ENCODE peak calls at places on chromosomes 6 and 20, in ten cellular contexts. S is neural progenitor cell; D is CD8-positive, alpha-beta T cell; N is psoas muscle; W is GM12878; J is uterus; I is left lung; A is H1; M is gastrocnemius medialis; T is thoracic aorta. E is an unnamed sample.

GRCh38 chr6:148203281-148203925 is 139.2 kb upstream of the SASH1 start:
- DNase-seq in J (no peak), M (no peak), S (no peak), N (no peak), W (no peak), I (no peak), A (no peak), D (no peak), T (no peak), E (no peak)

GRCh38 chr6:125984311-125984710 is 2.0 kb upstream of the TRMT11 start:
- DNase-seq in M (no peak), J (no peak), W (no peak), I (no peak), T (no peak), A (no peak), S (no peak), N (no peak), D (no peak), E (no peak)

GRCh38 chr6:22221211-22221610 is 75.6 kb downstream of the PRL start:
- DNase-seq in N (no peak), S (no peak), T (no peak), I (no peak), W (no peak), D (no peak), J (no peak), M (no peak), A (no peak), E (no peak)

GRCh38 chr6:22079788-22080187 is 217.0 kb downstream of the PRL start:
- DNase-seq in W (no peak), M (no peak), I (no peak), S (no peak), T (no peak), A (no peak), N (no peak), D (no peak), J (no peak), E (no peak)

GRCh38 chr6:16850332-16851022 is 89.2 kb upstream of the ATXN1 start:
- DNase-seq in J (no peak), A (no peak), S (no peak), W (no peak), D (no peak), T (no peak), N (no peak), I (no peak), M (no peak), E (no peak)

GRCh38 chr20:1391640-1392442 is 1.0 kb downstream of the FKBP1A start:
- DNase-seq in S (peak; percentile 32), A (no peak), T (no peak), J (no peak), W (no peak), N (no peak), D (no peak), I (peak; percentile 43), M (no peak), E (peak; percentile 43)

GRCh38 chr6:112008482-112008881 is 45.4 kb upstream of the CCN6 start:
- DNase-seq in A (no peak), N (no peak), D (no peak), M (no peak), S (no peak), W (no peak), I (no peak), T (no peak), J (no peak), E (no peak)

GRCh38 chr6:52284131-52284459 is 447 bp downstream of the MCM3 start:
- DNase-seq in J (no peak), D (no peak), I (peak; percentile 49), W (no peak), T (no peak), M (no peak), S (peak; percentile 90), A (no peak), N (no peak), E (peak; percentile 71)

GRCh38 chr6:99991955-99992354 is 2.1 kb downstream of the MCHR2 start:
- DNase-seq in I (no peak), S (no peak), M (no peak), W (no peak), T (no peak), D (no peak), J (no peak), A (no peak), N (no peak), E (no peak)

GRCh38 chr6:73443555-73443954 is 8.5 kb downstream of the CGAS start:
- DNase-seq in T (no peak), W (no peak), M (no peak), N (no peak), J (no peak), A (no peak), I (no peak), D (no peak), S (no peak), E (no peak)

GRCh38 chr20:23190557-23190956 is 104.4 kb upstream of the CD93 start:
- DNase-seq in D (no peak), I (no peak), M (no peak), A (no peak), W (no peak), T (no peak), S (no peak), N (no peak), J (no peak), E (no peak)

GRCh38 chr6:37493047-37493995 is 6.4 kb downstream of the CCDC167 start:
- DNase-seq in A (no peak), N (no peak), J (no peak), T (no peak), S (no peak), M (no peak), I (no peak), W (no peak), D (no peak), E (no peak)

GRCh38 chr6:136791296-136792065 is 796 bp downstream of the MAP3K5 start:
- DNase-seq in M (peak; percentile 41), J (peak; percentile 53), S (peak; percentile 53), N (peak; percentile 66), T (peak; percentile 40), W (peak; percentile 89), I (peak; percentile 84), A (no peak), D (peak; percentile 46), E (peak; percentile 81)

GRCh38 chr20:47549671-47550070 is 48.0 kb downstream of the NCOA3 start:
- DNase-seq in W (no peak), I (no peak), J (no peak), N (no peak), S (no peak), T (no peak), M (no peak), D (no peak), A (no peak), E (no peak)

GRCh38 chr6:46528956-46529750 is 37.9 kb upstream of the RCAN2 start:
- DNase-seq in S (no peak), W (no peak), I (no peak), M (no peak), D (no peak), T (no peak), A (no peak), N (no peak), J (no peak), E (no peak)
- H3K27ac ChIP-seq in S (no peak overlapping the region), W (no peak overlapping the region), I (no peak overlapping the region), M (no peak overlapping the region), D (no peak overlapping the region), T (peak overlapping the region; percentile 46), A (no peak overlapping the region), N (no peak overlapping the region), J (no peak overlapping the region), E (no peak overlapping the region)

GRCh38 chr6:157763129-157763893 is 59.7 kb upstream of the SNX9 start:
- DNase-seq in A (peak; percentile 85), T (no peak), M (no peak), J (peak; percentile 65), N (peak; percentile 60), D (peak; percentile 41), I (peak; percentile 93), S (no peak), W (no peak), E (no peak)
- TF ChIP-seq CTCF in A (no peak), T (no peak), M (no peak), J (no peak), N (no peak), D (no peak), I (no peak), S (no peak), W (no peak), E (no peak)

GRCh38 chr20:2800590-2801458 is at the start of gene CPXM1:
- DNase-seq in I (no peak), N (no peak), J (no peak), D (no peak), W (no peak), S (peak; percentile 90), A (no peak), M (no peak), T (no peak), E (no peak)
- H3K4me3 ChIP-seq in I (peak within 1 kb of the TSS; percentile 31), N (peak within 1 kb of the TSS; percentile 28), J (peak within 1 kb of the TSS; percentile 43), D (peak within 1 kb of the TSS; percentile 74), W (no peak within 1 kb of the TSS), S (peak within 1 kb of the TSS; percentile 68), A (peak within 1 kb of the TSS; percentile 96), M (no peak within 1 kb of the TSS), T (peak within 1 kb of the TSS; percentile 45), E (no peak within 1 kb of the TSS)

DNA sequence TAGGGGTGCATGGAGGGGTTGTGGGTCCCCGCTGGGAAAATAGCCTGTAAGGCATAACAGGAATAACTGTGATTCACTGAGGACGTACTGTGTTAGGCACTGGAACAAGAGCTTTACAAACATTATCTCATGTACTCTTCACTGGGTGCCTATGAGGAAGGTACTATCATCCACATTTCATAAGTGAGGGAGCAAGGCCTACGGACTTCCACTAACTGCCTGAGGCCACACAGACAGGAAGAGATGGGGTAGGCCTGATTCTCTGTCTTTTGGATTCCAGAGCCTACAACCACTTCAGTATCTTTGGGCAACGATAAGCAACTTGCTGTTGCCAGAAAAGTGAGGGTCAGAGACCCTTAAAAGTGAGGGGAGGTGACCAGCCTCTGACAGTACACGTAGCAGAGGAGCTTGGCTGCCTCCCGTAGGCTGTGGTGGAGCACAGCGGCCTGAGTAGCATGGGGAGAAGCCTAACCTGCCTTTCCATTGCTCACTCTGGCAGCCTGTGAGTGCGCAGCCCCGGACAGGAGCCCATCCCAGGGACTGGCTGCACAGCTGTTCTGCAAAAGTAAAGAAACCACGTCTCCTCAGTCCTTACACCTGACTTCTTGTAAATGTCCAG is 30.4 kb downstream of the PSMB1 start:
- DNase-seq in J (no peak), S (peak; percentile 81), A (no peak), M (no peak), D (no peak), T (no peak), W (no peak), I (no peak), N (no peak), E (no peak)
- H3K27ac ChIP-seq in J (no peak overlapping the region), S (no peak overlapping the region), A (no peak overlapping the region), M (peak overlapping the region; percentile 97), D (no peak overlapping the region), T (no peak overlapping the region), W (no peak overlapping the region), I (no peak overlapping the region), N (peak overlapping the region; percentile 92), E (no peak overlapping the region)

DNA sequence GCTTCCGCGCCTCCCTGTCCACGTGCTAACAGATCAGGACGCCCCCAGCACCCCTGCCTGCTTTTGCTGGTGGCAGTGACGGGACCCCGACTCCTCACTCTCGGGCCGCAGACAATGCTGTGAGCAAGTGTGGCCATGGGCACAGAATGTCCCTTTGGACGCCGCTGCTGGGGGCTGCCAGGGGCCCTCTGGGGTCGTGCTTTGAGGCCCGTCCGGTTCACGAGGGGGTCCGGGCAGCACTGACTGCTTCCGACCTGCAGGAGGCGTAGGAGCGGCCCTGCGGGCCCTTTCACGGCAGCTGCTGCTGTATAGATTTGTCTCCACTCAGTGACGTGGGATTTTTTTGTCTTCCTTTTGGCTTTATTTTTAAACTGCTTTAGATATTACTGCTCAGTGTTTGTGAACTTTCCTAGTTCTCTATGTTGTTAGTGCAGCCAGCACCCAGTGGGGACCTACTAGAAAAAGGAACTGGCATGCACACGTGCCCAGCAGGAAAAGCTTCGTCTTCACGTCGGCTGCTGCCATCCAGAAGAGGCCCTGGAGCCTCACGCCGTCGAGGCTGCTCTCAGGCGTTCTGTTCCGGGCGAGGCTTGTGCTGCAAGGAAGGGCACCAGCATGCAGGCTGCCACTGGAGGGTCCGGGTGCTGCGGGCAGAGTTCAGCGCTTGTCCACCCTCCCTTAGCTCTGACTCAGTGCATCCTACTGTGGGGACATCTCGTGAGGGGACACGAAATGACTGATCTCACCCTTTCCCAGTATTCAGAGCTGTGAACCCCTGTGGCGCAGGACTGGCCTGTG is 21.7 kb downstream of the UCKL1 start:
- DNase-seq in M (no peak), W (no peak), N (no peak), T (no peak), A (no peak), S (peak; percentile 64), I (no peak), J (no peak), D (no peak), E (no peak)
- TF ChIP-seq CTCF in M (no peak), W (no peak), N (no peak), T (no peak), A (peak; percentile 79), S (peak; percentile 64), I (no peak), J (no peak), D (no peak), E (peak; percentile 59)